ENCODE peak calls at places on chromosomes 4 and X, in four cellular contexts. L is activated CD4-positive, alpha-beta T cell treated with anti-CD3 and anti-CD28 coated beads for 24 hours; F is RKO; S is AG08395. A is an unnamed sample.

GRCh38 chr4:101156619-101157310 is 190.6 kb downstream of the PPP3CA start:
- DNase-seq in L (no peak), S (no peak), F (no peak), A (no peak)

GRCh38 chr4:169756971-169757574 is 671 bp downstream of the HPF1 start:
- DNase-seq in F (peak), L (no peak), S (no peak), A (no peak)

GRCh38 chr4:190019023-190019858 is 7.8 kb downstream of the FRG2 start:
- DNase-seq in S (no peak), L (no peak), F (no peak), A (no peak)

GRCh38 chrX:47221756-47222155 is 3.3 kb downstream of the CDK16 start:
- DNase-seq in L (no peak), F (no peak), S (no peak), A (no peak)

GRCh38 chr4:34269593-34269992 is 1974.7 kb downstream of the ARAP2 start:
- DNase-seq in F (no peak), L (no peak), S (no peak), A (no peak)

GRCh38 chrX:31459361-31459760 is 387.5 kb upstream of the FTHL17 start:
- DNase-seq in S (no peak), L (no peak), F (no peak), A (no peak)

GRCh38 chr4:188934320-188934975 is 795.2 kb downstream of the TRIML1 start:
- DNase-seq in S (no peak), F (peak), L (no peak), A (peak)

GRCh38 chrX:132876509-132876837 is 82.0 kb downstream of the HS6ST2 start:
- DNase-seq in S (no peak), L (no peak), F (no peak), A (no peak)

GRCh38 chr4:141329174-141329569 is 108.5 kb downstream of the ZNF330 start:
- DNase-seq in S (peak), L (no peak), F (no peak), A (peak)

GRCh38 chr4:74428278-74428677 is 16.7 kb upstream of the AREG start:
- DNase-seq in F (no peak), S (no peak), L (no peak), A (peak)

GRCh38 chr4:147340111-147340510 is 140.8 kb upstream of the EDNRA start:
- DNase-seq in S (peak), F (peak), L (no peak), A (peak)